ENCODE peak calls at places on chromosomes 11 and 22, in nine cellular contexts. I is Right ventricle myocardium superior; X is activated naive CD4-positive, alpha-beta T cell treated with anti-CD3 and anti-CD28 coated beads, Interleukin-2, amount 50 U/mL, for 72 hours; L is A549; M is stimulated activated CD8-positive, alpha-beta memory T cell treated with anti-CD3 and anti-CD28 coated beads, Interleukin-15, amount 100 ng/mL, for 4 hours; Z is HT1080; B is tibial artery; N is amniotic stem cell; S is GM12891. C is an unnamed sample.

GRCh38 chr11:125312391-125312790 is 147.8 kb downstream of the PKNOX2 start:
- DNase-seq in I (no peak), X (no peak), L (no peak), M (no peak), Z (no peak), B (no peak), N (no peak), S (no peak), C (no peak)

GRCh38 chr11:125272092-125272491 is 107.5 kb downstream of the PKNOX2 start:
- DNase-seq in I (no peak), X (no peak), L (no peak), M (no peak), Z (no peak), B (no peak), N (no peak), S (no peak), C (no peak)

GRCh38 chr11:11574373-11574772 is 47.4 kb downstream of the GALNT18 start:
- DNase-seq in I (no peak), X (no peak), L (no peak), M (no peak), Z (no peak), B (no peak), N (no peak), S (no peak), C (no peak)

GRCh38 chr22:41234815-41235687 is 5.7 kb downstream of the CHADL start:
- DNase-seq in I (no peak), X (no peak), L (no peak), M (no peak), Z (no peak), B (no peak), N (no peak), S (no peak), C (no peak)

GRCh38 chr22:38345782-38346181 is 28.5 kb upstream of the CSNK1E start:
- DNase-seq in I (no peak), X (peak), L (no peak), M (no peak), Z (no peak), B (no peak), N (no peak), S (no peak), C (no peak)

GRCh38 chr11:37657645-37658044 is 1059.6 kb upstream of the RAG2 start:
- DNase-seq in I (no peak), X (no peak), L (peak), M (no peak), Z (peak), B (no peak), N (peak), S (no peak), C (no peak)

GRCh38 chr11:62020661-62021060 is 53.2 kb upstream of the FTH1 start:
- DNase-seq in I (peak), X (no peak), L (no peak), M (no peak), Z (no peak), B (no peak), N (no peak), S (no peak), C (peak)

GRCh38 chr11:101738494-101738893 is 154.7 kb upstream of the TRPC6 start:
- DNase-seq in I (no peak), X (no peak), L (no peak), M (no peak), Z (no peak), B (no peak), N (no peak), S (no peak), C (no peak)

GRCh38 chr11:67656278-67656922 is 5.9 kb upstream of the ACY3 start:
- DNase-seq in I (no peak), X (no peak), L (peak), M (no peak), Z (no peak), B (no peak), N (no peak), S (no peak), C (no peak)

GRCh38 chr11:18714443-18714780 is 11.6 kb downstream of the IGSF22 start:
- DNase-seq in I (no peak), X (no peak), L (no peak), M (no peak), Z (no peak), B (no peak), N (no peak), S (no peak), C (no peak)

GRCh38 chr11:130710442-130711101 is 205.7 kb downstream of the SNX19 start:
- DNase-seq in I (no peak), X (no peak), L (no peak), M (no peak), Z (no peak), B (no peak), N (no peak), S (no peak), C (no peak)

GRCh38 chr22:17481424-17481823 is 81.9 kb upstream of the SLC25A18 start:
- DNase-seq in I (no peak), X (no peak), L (no peak), M (no peak), Z (no peak), B (no peak), N (no peak), S (no peak), C (no peak)

GRCh38 chr11:44944853-44945235 is 5.8 kb downstream of the TP53I11 start:
- DNase-seq in I (no peak), X (no peak), L (no peak), M (no peak), Z (no peak), B (no peak), N (no peak), S (no peak), C (no peak)

GRCh38 chr11:70578831-70579230 is 180.5 kb downstream of the CTTN start:
- DNase-seq in I (no peak), X (no peak), L (no peak), M (no peak), Z (no peak), B (no peak), N (no peak), S (no peak), C (no peak)

GRCh38 chr11:2097356-2097997 is 41.7 kb downstream of the IGF2 start:
- DNase-seq in I (peak), X (peak), L (no peak), M (no peak), Z (no peak), B (peak), N (peak), S (peak), C (peak)

GRCh38 chr11:18768472-18768901 is 23.1 kb downstream of the PTPN5 start:
- DNase-seq in I (no peak), X (no peak), L (no peak), M (no peak), Z (no peak), B (no peak), N (no peak), S (peak), C (no peak)